ENCODE peak calls at places on chromosome 18, in six cellular contexts. One of them, this sample, is unnamed.

GRCh38 chr18:9951022-9951859 is 37.4 kb downstream of the VAPA start:
- DNase-seq in GM12878: no peak
- DNase-seq in HCT116: peak
- DNase-seq in SK-N-SH: peak
- DNase-seq in A549: peak
- DNase-seq in HepG2: peak
- DNase-seq in this sample: no peak

GRCh38 chr18:13831864-13832508 is 8.0 kb downstream of the MC5R start:
- DNase-seq in A549: peak
- DNase-seq in HepG2: peak
- DNase-seq in HCT116: peak
- DNase-seq in GM12878: no peak
- DNase-seq in SK-N-SH: no peak
- DNase-seq in this sample: no peak

GRCh38 chr18:26215247-26215970 is 10.8 kb upstream of the TAF4B start:
- DNase-seq in A549: no peak
- DNase-seq in SK-N-SH: no peak
- DNase-seq in GM12878: peak
- DNase-seq in HCT116: no peak
- DNase-seq in HepG2: no peak
- DNase-seq in this sample: no peak

GRCh38 chr18:56307771-56308170 is 330.6 kb downstream of the TXNL1 start:
- DNase-seq in A549: no peak
- DNase-seq in HCT116: no peak
- DNase-seq in HepG2: no peak
- DNase-seq in GM12878: no peak
- DNase-seq in SK-N-SH: no peak
- DNase-seq in this sample: no peak

GRCh38 chr18:10751711-10752110 is 225.9 kb downstream of the NAPG start:
- DNase-seq in SK-N-SH: no peak
- DNase-seq in A549: no peak
- DNase-seq in GM12878: no peak
- DNase-seq in HCT116: no peak
- DNase-seq in HepG2: no peak
- DNase-seq in this sample: no peak

GRCh38 chr18:12754511-12754910 is 51.7 kb downstream of the PSMG2 start:
- DNase-seq in A549: no peak
- DNase-seq in HepG2: no peak
- DNase-seq in SK-N-SH: no peak
- DNase-seq in GM12878: no peak
- DNase-seq in HCT116: no peak
- DNase-seq in this sample: no peak

GRCh38 chr18:58161659-58162058 is 117.6 kb downstream of the NEDD4L start:
- DNase-seq in SK-N-SH: peak
- DNase-seq in HCT116: peak
- DNase-seq in GM12878: no peak
- DNase-seq in HepG2: no peak
- DNase-seq in A549: peak
- DNase-seq in this sample: no peak

GRCh38 chr18:59996370-59996966 is 96.7 kb downstream of the PMAIP1 start:
- DNase-seq in SK-N-SH: peak
- DNase-seq in HCT116: peak
- DNase-seq in GM12878: no peak
- DNase-seq in A549: peak
- DNase-seq in HepG2: peak
- DNase-seq in this sample: peak

GRCh38 chr18:7021994-7022840 is 95.4 kb downstream of the LAMA1 start:
- DNase-seq in HCT116: peak
- DNase-seq in SK-N-SH: peak
- DNase-seq in A549: peak
- DNase-seq in HepG2: peak
- DNase-seq in GM12878: no peak
- DNase-seq in this sample: peak

GRCh38 chr18:45617284-45617683 is 2.0 kb downstream of the SLC14A2 start:
- DNase-seq in SK-N-SH: peak
- DNase-seq in HepG2: no peak
- DNase-seq in HCT116: peak
- DNase-seq in GM12878: no peak
- DNase-seq in A549: peak
- DNase-seq in this sample: no peak

GRCh38 chr18:58316943-58317342 is 272.9 kb downstream of the NEDD4L start:
- DNase-seq in SK-N-SH: no peak
- DNase-seq in HepG2: no peak
- DNase-seq in GM12878: no peak
- DNase-seq in HCT116: no peak
- DNase-seq in A549: no peak
- DNase-seq in this sample: no peak

GRCh38 chr18:63319383-63320040 is at the start of gene BCL2:
- DNase-seq in A549: peak
- DNase-seq in HepG2: no peak
- DNase-seq in HCT116: no peak
- DNase-seq in GM12878: no peak
- DNase-seq in SK-N-SH: no peak
- DNase-seq in this sample: peak
- TF ChIP-seq REST in A549: no peak
- TF ChIP-seq REST in HepG2: no peak
- TF ChIP-seq REST in HCT116: no peak
- TF ChIP-seq REST in GM12878: no peak
- TF ChIP-seq REST in SK-N-SH: no peak
- TF ChIP-seq REST in this sample: no peak

GRCh38 chr18:62717059-62717849 is 1.9 kb downstream of the PHLPP1 start:
- DNase-seq in HepG2: peak
- DNase-seq in HCT116: peak
- DNase-seq in GM12878: no peak
- DNase-seq in SK-N-SH: peak
- DNase-seq in A549: peak
- DNase-seq in this sample: peak
- TF ChIP-seq REST in HepG2: no peak
- TF ChIP-seq REST in HCT116: no peak
- TF ChIP-seq REST in GM12878: no peak
- TF ChIP-seq REST in SK-N-SH: no peak
- TF ChIP-seq REST in A549: no peak
- TF ChIP-seq REST in this sample: peak

DNA sequence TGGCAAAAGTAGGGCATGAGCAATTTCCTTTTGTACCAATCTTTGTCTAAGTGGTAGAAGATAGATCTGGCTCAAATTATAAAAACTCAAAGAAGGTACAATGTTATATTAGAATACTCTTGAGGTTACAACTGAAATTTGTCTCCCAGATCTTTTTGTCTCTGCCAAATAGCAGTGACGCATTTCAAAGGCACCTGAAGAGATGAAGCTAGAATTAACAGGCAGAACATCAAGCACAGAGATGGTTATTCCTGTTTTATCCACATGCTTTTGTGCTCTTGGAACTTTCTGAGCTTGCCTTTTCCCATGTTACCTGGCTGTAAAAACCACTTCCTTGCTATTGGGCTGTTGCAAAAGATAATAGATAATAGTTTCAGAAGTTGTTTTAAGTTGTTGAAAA is 74.3 kb downstream of the GREB1L start:
- DNase-seq in GM12878: no peak
- DNase-seq in HepG2: no peak
- DNase-seq in A549: no peak
- DNase-seq in HCT116: no peak
- DNase-seq in SK-N-SH: no peak
- DNase-seq in this sample: no peak
- TF ChIP-seq REST in GM12878: no peak
- TF ChIP-seq REST in HepG2: no peak
- TF ChIP-seq REST in A549: no peak
- TF ChIP-seq REST in HCT116: no peak
- TF ChIP-seq REST in SK-N-SH: no peak
- TF ChIP-seq REST in this sample: no peak

DNA sequence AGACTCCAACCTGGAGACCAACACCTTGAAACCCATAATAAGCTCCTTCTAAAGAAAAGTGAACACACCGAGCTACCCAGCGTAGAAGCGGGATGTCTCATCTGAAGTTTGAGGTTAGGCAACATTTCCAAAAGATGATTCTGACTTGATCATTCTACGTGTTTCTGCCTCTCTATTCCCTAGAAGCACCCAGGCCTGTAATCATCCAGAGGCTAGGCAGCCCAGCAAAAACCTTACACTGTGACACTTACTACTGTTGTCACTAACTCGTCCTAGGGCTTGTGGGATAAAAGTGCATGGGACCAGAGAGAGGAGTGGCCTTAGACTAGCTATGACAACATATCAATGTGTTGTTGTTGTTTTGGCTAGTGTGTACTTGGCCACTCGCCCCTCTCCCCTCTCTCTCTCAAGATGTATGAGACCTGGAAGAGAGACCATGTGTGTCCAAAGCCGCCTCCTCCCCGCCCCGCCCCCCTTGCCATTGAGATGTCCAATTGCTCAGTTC is 1.4 kb downstream of the ZBTB14 start:
- DNase-seq in SK-N-SH: peak
- DNase-seq in HCT116: no peak
- DNase-seq in GM12878: no peak
- DNase-seq in HepG2: no peak
- DNase-seq in A549: no peak
- DNase-seq in this sample: no peak
- TF ChIP-seq REST in SK-N-SH: no peak
- TF ChIP-seq REST in HCT116: no peak
- TF ChIP-seq REST in GM12878: no peak
- TF ChIP-seq REST in HepG2: no peak
- TF ChIP-seq REST in A549: no peak
- TF ChIP-seq REST in this sample: no peak

DNA sequence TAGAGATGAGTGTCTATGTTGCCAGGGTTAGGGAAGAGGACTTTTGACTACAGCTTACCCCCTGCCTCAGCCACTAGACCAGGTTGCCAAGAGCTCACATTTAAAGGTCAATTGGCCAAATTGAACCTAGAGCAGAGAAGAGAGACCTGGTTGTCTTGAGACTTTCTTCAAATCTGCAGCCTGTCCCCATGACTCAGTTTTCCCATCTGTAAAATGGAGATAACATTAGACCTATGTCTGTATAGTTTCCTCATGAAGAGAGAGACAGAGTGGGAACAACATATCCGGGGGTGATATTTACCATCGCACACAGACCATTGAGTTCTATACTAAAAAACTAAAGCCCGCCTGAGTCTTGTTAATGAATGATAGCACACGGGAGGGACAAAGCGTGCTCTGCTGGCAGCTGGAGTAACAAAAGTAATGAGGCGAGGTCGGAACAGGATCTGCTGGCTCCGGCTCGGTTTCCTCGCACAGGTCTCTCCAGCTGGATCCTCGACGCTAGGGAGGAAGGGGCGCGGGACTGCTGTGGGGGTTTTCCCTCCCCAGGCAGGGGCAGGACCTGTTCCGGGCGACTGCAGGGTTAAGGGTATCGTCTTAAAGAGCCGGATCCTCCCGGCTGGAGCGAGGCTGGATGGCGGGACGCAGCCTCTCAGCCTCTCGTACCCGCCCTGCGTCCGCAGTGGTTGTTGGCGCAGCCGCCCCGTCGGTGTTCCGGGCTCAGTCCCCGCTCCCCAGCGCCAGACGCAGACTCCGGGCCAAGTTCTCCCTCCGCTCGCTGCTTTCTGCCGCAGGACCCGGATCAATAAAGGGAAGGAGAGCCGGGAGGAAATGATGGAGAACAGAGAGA is 1.4 kb upstream of the LIPG start:
- DNase-seq in SK-N-SH: peak
- DNase-seq in HCT116: no peak
- DNase-seq in HepG2: no peak
- DNase-seq in GM12878: no peak
- DNase-seq in A549: no peak
- DNase-seq in this sample: no peak
- TF ChIP-seq REST in SK-N-SH: no peak
- TF ChIP-seq REST in HCT116: no peak
- TF ChIP-seq REST in HepG2: no peak
- TF ChIP-seq REST in GM12878: no peak
- TF ChIP-seq REST in A549: no peak
- TF ChIP-seq REST in this sample: no peak

GRCh38 chr18:31723998-31724711 is 36.5 kb downstream of the SLC25A52 start:
- DNase-seq in SK-N-SH: peak
- DNase-seq in GM12878: no peak
- DNase-seq in A549: no peak
- DNase-seq in HCT116: no peak
- DNase-seq in HepG2: no peak
- DNase-seq in this sample: no peak

GRCh38 chr18:31720867-31721266 is 36.5 kb upstream of the B4GALT6 start:
- DNase-seq in GM12878: no peak
- DNase-seq in SK-N-SH: no peak
- DNase-seq in A549: no peak
- DNase-seq in HepG2: no peak
- DNase-seq in HCT116: no peak
- DNase-seq in this sample: no peak

GRCh38 chr18:31723639-31723997 is 37.1 kb downstream of the SLC25A52 start:
- DNase-seq in GM12878: no peak
- DNase-seq in SK-N-SH: no peak
- DNase-seq in A549: no peak
- DNase-seq in HepG2: no peak
- DNase-seq in HCT116: no peak
- DNase-seq in this sample: no peak

GRCh38 chr18:31721596-31721995 is 37.2 kb upstream of the B4GALT6 start:
- DNase-seq in A549: no peak
- DNase-seq in HCT116: no peak
- DNase-seq in GM12878: no peak
- DNase-seq in HepG2: no peak
- DNase-seq in SK-N-SH: no peak
- DNase-seq in this sample: no peak

GRCh38 chr18:31722369-31722957 is 38.1 kb upstream of the B4GALT6 start:
- DNase-seq in HCT116: peak
- DNase-seq in GM12878: peak
- DNase-seq in A549: peak
- DNase-seq in SK-N-SH: peak
- DNase-seq in HepG2: peak
- DNase-seq in this sample: peak
- TF ChIP-seq REST in HCT116: no peak
- TF ChIP-seq REST in GM12878: no peak
- TF ChIP-seq REST in A549: no peak
- TF ChIP-seq REST in SK-N-SH: no peak
- TF ChIP-seq REST in HepG2: no peak
- TF ChIP-seq REST in this sample: no peak

DNA sequence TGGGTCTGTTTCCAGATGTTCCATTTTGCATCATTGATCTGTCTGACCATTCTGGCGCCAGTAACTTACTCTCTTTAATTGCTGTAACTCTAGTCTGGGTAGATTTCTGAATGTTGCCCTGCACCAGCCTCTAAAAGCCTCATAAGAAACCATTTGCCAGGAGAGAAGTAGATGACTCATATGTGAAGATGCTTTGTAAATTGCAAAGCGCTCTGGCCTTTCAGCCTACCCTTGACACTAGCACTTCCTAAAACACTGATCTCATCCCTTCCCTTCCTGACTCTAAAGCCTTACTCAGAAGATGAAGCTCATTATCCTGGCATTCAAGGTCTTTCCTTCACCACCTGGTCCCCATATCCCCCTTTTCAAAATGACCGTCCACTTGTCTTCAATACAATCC is 193.2 kb upstream of the MEX3C start:
- DNase-seq in SK-N-SH: no peak
- DNase-seq in GM12878: no peak
- DNase-seq in HepG2: no peak
- DNase-seq in HCT116: no peak
- DNase-seq in A549: peak
- DNase-seq in this sample: no peak
- TF ChIP-seq REST in SK-N-SH: no peak
- TF ChIP-seq REST in GM12878: no peak
- TF ChIP-seq REST in HepG2: no peak
- TF ChIP-seq REST in HCT116: no peak
- TF ChIP-seq REST in A549: no peak
- TF ChIP-seq REST in this sample: no peak